ENCODE peak calls at places on chromosomes 6 and 20, in six cellular contexts. One of them, this sample, is unnamed.

GRCh38 chr6:117677553-117678131 is 2.4 kb downstream of the NUS1 start:
- DNase-seq in IMR-90: peak
- DNase-seq in NCI-H1105: no peak
- DNase-seq in fibroblast of lung: peak
- DNase-seq in activated T-cell treated with anti-CD3 and anti-CD28 coated beads for 1 hour: no peak
- DNase-seq in astrocyte of the hippocampus: no peak
- DNase-seq in this sample: no peak

GRCh38 chr6:44001318-44001868 is 125.9 kb downstream of the MRPL14 start:
- DNase-seq in fibroblast of lung: no peak
- DNase-seq in IMR-90: no peak
- DNase-seq in NCI-H1105: no peak
- DNase-seq in activated T-cell treated with anti-CD3 and anti-CD28 coated beads for 1 hour: no peak
- DNase-seq in astrocyte of the hippocampus: peak
- DNase-seq in this sample: no peak

GRCh38 chr6:163823577-163823976 is 409.1 kb downstream of the QKI start:
- DNase-seq in activated T-cell treated with anti-CD3 and anti-CD28 coated beads for 1 hour: no peak
- DNase-seq in IMR-90: no peak
- DNase-seq in NCI-H1105: no peak
- DNase-seq in fibroblast of lung: no peak
- DNase-seq in astrocyte of the hippocampus: no peak
- DNase-seq in this sample: no peak

GRCh38 chr6:151422981-151423380 is 28.9 kb downstream of the RMND1 start:
- DNase-seq in astrocyte of the hippocampus: peak
- DNase-seq in NCI-H1105: no peak
- DNase-seq in IMR-90: peak
- DNase-seq in activated T-cell treated with anti-CD3 and anti-CD28 coated beads for 1 hour: no peak
- DNase-seq in fibroblast of lung: no peak
- DNase-seq in this sample: peak

GRCh38 chr6:128271011-128271410 is 249.4 kb downstream of the PTPRK start:
- DNase-seq in fibroblast of lung: no peak
- DNase-seq in NCI-H1105: no peak
- DNase-seq in astrocyte of the hippocampus: peak
- DNase-seq in activated T-cell treated with anti-CD3 and anti-CD28 coated beads for 1 hour: no peak
- DNase-seq in IMR-90: no peak
- DNase-seq in this sample: no peak

GRCh38 chr20:10910535-10911239 is 236.9 kb upstream of the JAG1 start:
- DNase-seq in activated T-cell treated with anti-CD3 and anti-CD28 coated beads for 1 hour: no peak
- DNase-seq in astrocyte of the hippocampus: peak
- DNase-seq in IMR-90: no peak
- DNase-seq in fibroblast of lung: peak
- DNase-seq in NCI-H1105: no peak
- DNase-seq in this sample: no peak

GRCh38 chr6:108117427-108118358 is 43.2 kb upstream of the OSTM1 start:
- DNase-seq in astrocyte of the hippocampus: peak
- DNase-seq in activated T-cell treated with anti-CD3 and anti-CD28 coated beads for 1 hour: no peak
- DNase-seq in fibroblast of lung: peak
- DNase-seq in NCI-H1105: no peak
- DNase-seq in IMR-90: peak
- DNase-seq in this sample: no peak

GRCh38 chr6:132411296-132411695 is 10.0 kb upstream of the MOXD1 start:
- DNase-seq in IMR-90: no peak
- DNase-seq in NCI-H1105: no peak
- DNase-seq in fibroblast of lung: no peak
- DNase-seq in activated T-cell treated with anti-CD3 and anti-CD28 coated beads for 1 hour: no peak
- DNase-seq in astrocyte of the hippocampus: no peak
- DNase-seq in this sample: no peak

GRCh38 chr20:4682682-4683081 is 39.0 kb upstream of the PRND start:
- DNase-seq in astrocyte of the hippocampus: no peak
- DNase-seq in fibroblast of lung: no peak
- DNase-seq in activated T-cell treated with anti-CD3 and anti-CD28 coated beads for 1 hour: no peak
- DNase-seq in IMR-90: no peak
- DNase-seq in NCI-H1105: no peak
- DNase-seq in this sample: no peak

GRCh38 chr6:138986578-138986977 is 1.5 kb downstream of the REPS1 start:
- DNase-seq in fibroblast of lung: peak
- DNase-seq in astrocyte of the hippocampus: peak
- DNase-seq in NCI-H1105: no peak
- DNase-seq in activated T-cell treated with anti-CD3 and anti-CD28 coated beads for 1 hour: no peak
- DNase-seq in IMR-90: peak
- DNase-seq in this sample: no peak

GRCh38 chr20:17992224-17992637 is 23.4 kb downstream of the MGME1 start:
- DNase-seq in IMR-90: no peak
- DNase-seq in astrocyte of the hippocampus: no peak
- DNase-seq in activated T-cell treated with anti-CD3 and anti-CD28 coated beads for 1 hour: no peak
- DNase-seq in NCI-H1105: no peak
- DNase-seq in fibroblast of lung: no peak
- DNase-seq in this sample: no peak

GRCh38 chr6:72617721-72618120 is 4.1 kb upstream of the KCNQ5 start:
- DNase-seq in IMR-90: no peak
- DNase-seq in fibroblast of lung: no peak
- DNase-seq in NCI-H1105: no peak
- DNase-seq in astrocyte of the hippocampus: no peak
- DNase-seq in activated T-cell treated with anti-CD3 and anti-CD28 coated beads for 1 hour: no peak
- DNase-seq in this sample: no peak

GRCh38 chr6:147509900-147510299 is 1.4 kb downstream of the SAMD5 start:
- DNase-seq in astrocyte of the hippocampus: no peak
- DNase-seq in IMR-90: no peak
- DNase-seq in activated T-cell treated with anti-CD3 and anti-CD28 coated beads for 1 hour: no peak
- DNase-seq in fibroblast of lung: no peak
- DNase-seq in NCI-H1105: no peak
- DNase-seq in this sample: no peak

GRCh38 chr20:64063389-64064144 is 569 bp downstream of the TCEA2 start:
- DNase-seq in NCI-H1105: no peak
- DNase-seq in astrocyte of the hippocampus: peak
- DNase-seq in activated T-cell treated with anti-CD3 and anti-CD28 coated beads for 1 hour: no peak
- DNase-seq in fibroblast of lung: peak
- DNase-seq in IMR-90: no peak
- DNase-seq in this sample: no peak

GRCh38 chr6:139568956-139569538 is 194.6 kb upstream of the CITED2 start:
- DNase-seq in fibroblast of lung: peak
- DNase-seq in astrocyte of the hippocampus: peak
- DNase-seq in IMR-90: peak
- DNase-seq in activated T-cell treated with anti-CD3 and anti-CD28 coated beads for 1 hour: no peak
- DNase-seq in NCI-H1105: no peak
- DNase-seq in this sample: no peak

GRCh38 chr6:113697642-113698410 is 159.3 kb upstream of the MARCKS start:
- DNase-seq in astrocyte of the hippocampus: peak
- DNase-seq in NCI-H1105: no peak
- DNase-seq in activated T-cell treated with anti-CD3 and anti-CD28 coated beads for 1 hour: no peak
- DNase-seq in IMR-90: peak
- DNase-seq in fibroblast of lung: peak
- DNase-seq in this sample: no peak

GRCh38 chr6:30881987-30882763 is 2.1 kb upstream of the DDR1 start:
- DNase-seq in fibroblast of lung: peak
- DNase-seq in activated T-cell treated with anti-CD3 and anti-CD28 coated beads for 1 hour: no peak
- DNase-seq in NCI-H1105: no peak
- DNase-seq in IMR-90: peak
- DNase-seq in astrocyte of the hippocampus: peak
- DNase-seq in this sample: no peak

GRCh38 chr20:23227976-23228375 is 122.6 kb upstream of the NXT1 start:
- DNase-seq in NCI-H1105: no peak
- DNase-seq in IMR-90: no peak
- DNase-seq in astrocyte of the hippocampus: no peak
- DNase-seq in fibroblast of lung: peak
- DNase-seq in activated T-cell treated with anti-CD3 and anti-CD28 coated beads for 1 hour: no peak
- DNase-seq in this sample: no peak

GRCh38 chr6:24980507-24981384 is 45.0 kb upstream of the RIPOR2 start:
- DNase-seq in astrocyte of the hippocampus: peak
- DNase-seq in activated T-cell treated with anti-CD3 and anti-CD28 coated beads for 1 hour: no peak
- DNase-seq in fibroblast of lung: peak
- DNase-seq in IMR-90: no peak
- DNase-seq in NCI-H1105: peak
- DNase-seq in this sample: no peak

GRCh38 chr20:36135821-36136220 is 18.7 kb upstream of the EPB41L1 start:
- DNase-seq in activated T-cell treated with anti-CD3 and anti-CD28 coated beads for 1 hour: no peak
- DNase-seq in astrocyte of the hippocampus: no peak
- DNase-seq in fibroblast of lung: no peak
- DNase-seq in NCI-H1105: no peak
- DNase-seq in IMR-90: no peak
- DNase-seq in this sample: no peak

GRCh38 chr6:148146717-148147116 is 195.9 kb upstream of the SASH1 start:
- DNase-seq in activated T-cell treated with anti-CD3 and anti-CD28 coated beads for 1 hour: no peak
- DNase-seq in fibroblast of lung: peak
- DNase-seq in NCI-H1105: no peak
- DNase-seq in IMR-90: peak
- DNase-seq in astrocyte of the hippocampus: peak
- DNase-seq in this sample: no peak

GRCh38 chr6:109236140-109237081 is 141.1 kb downstream of the CEP57L1 start:
- DNase-seq in astrocyte of the hippocampus: peak
- DNase-seq in NCI-H1105: peak
- DNase-seq in activated T-cell treated with anti-CD3 and anti-CD28 coated beads for 1 hour: no peak
- DNase-seq in IMR-90: no peak
- DNase-seq in fibroblast of lung: no peak
- DNase-seq in this sample: peak

GRCh38 chr6:169293196-169293595 is 39.5 kb upstream of the THBS2 start:
- DNase-seq in NCI-H1105: no peak
- DNase-seq in activated T-cell treated with anti-CD3 and anti-CD28 coated beads for 1 hour: no peak
- DNase-seq in IMR-90: no peak
- DNase-seq in astrocyte of the hippocampus: no peak
- DNase-seq in fibroblast of lung: no peak
- DNase-seq in this sample: no peak

GRCh38 chr6:43972179-43972914 is 154.9 kb downstream of the MRPL14 start:
- DNase-seq in NCI-H1105: no peak
- DNase-seq in fibroblast of lung: peak
- DNase-seq in activated T-cell treated with anti-CD3 and anti-CD28 coated beads for 1 hour: no peak
- DNase-seq in astrocyte of the hippocampus: no peak
- DNase-seq in IMR-90: no peak
- DNase-seq in this sample: peak

GRCh38 chr6:37556884-37557644 is 57.4 kb upstream of the CCDC167 start:
- DNase-seq in activated T-cell treated with anti-CD3 and anti-CD28 coated beads for 1 hour: no peak
- DNase-seq in NCI-H1105: no peak
- DNase-seq in IMR-90: no peak
- DNase-seq in astrocyte of the hippocampus: no peak
- DNase-seq in fibroblast of lung: no peak
- DNase-seq in this sample: no peak

GRCh38 chr6:118372413-118372812 is 175.7 kb upstream of the PLN start:
- DNase-seq in fibroblast of lung: peak
- DNase-seq in NCI-H1105: no peak
- DNase-seq in activated T-cell treated with anti-CD3 and anti-CD28 coated beads for 1 hour: no peak
- DNase-seq in astrocyte of the hippocampus: peak
- DNase-seq in IMR-90: peak
- DNase-seq in this sample: no peak

GRCh38 chr6:27592481-27593199 is 119.7 kb upstream of the ZNF184 start:
- DNase-seq in IMR-90: peak
- DNase-seq in astrocyte of the hippocampus: peak
- DNase-seq in NCI-H1105: peak
- DNase-seq in fibroblast of lung: peak
- DNase-seq in activated T-cell treated with anti-CD3 and anti-CD28 coated beads for 1 hour: no peak
- DNase-seq in this sample: peak

GRCh38 chr6:47376930-47377329 is 67.2 kb upstream of the TNFRSF21 start:
- DNase-seq in NCI-H1105: no peak
- DNase-seq in fibroblast of lung: no peak
- DNase-seq in IMR-90: no peak
- DNase-seq in activated T-cell treated with anti-CD3 and anti-CD28 coated beads for 1 hour: no peak
- DNase-seq in astrocyte of the hippocampus: no peak
- DNase-seq in this sample: no peak

GRCh38 chr20:23217023-23217422 is 130.9 kb upstream of the CD93 start:
- DNase-seq in IMR-90: no peak
- DNase-seq in astrocyte of the hippocampus: no peak
- DNase-seq in fibroblast of lung: no peak
- DNase-seq in activated T-cell treated with anti-CD3 and anti-CD28 coated beads for 1 hour: no peak
- DNase-seq in NCI-H1105: no peak
- DNase-seq in this sample: no peak

GRCh38 chr20:2873747-2874041 is 413 bp downstream of the PTPRA start:
- DNase-seq in astrocyte of the hippocampus: no peak
- DNase-seq in IMR-90: peak
- DNase-seq in activated T-cell treated with anti-CD3 and anti-CD28 coated beads for 1 hour: peak
- DNase-seq in NCI-H1105: no peak
- DNase-seq in fibroblast of lung: peak
- DNase-seq in this sample: no peak

GRCh38 chr6:74357329-74357728 is 661.3 kb downstream of the CD109 start:
- DNase-seq in IMR-90: peak
- DNase-seq in activated T-cell treated with anti-CD3 and anti-CD28 coated beads for 1 hour: no peak
- DNase-seq in astrocyte of the hippocampus: peak
- DNase-seq in NCI-H1105: no peak
- DNase-seq in fibroblast of lung: peak
- DNase-seq in this sample: no peak

GRCh38 chr6:11428895-11429294 is 108.7 kb upstream of the TMEM170B start:
- DNase-seq in NCI-H1105: no peak
- DNase-seq in IMR-90: peak
- DNase-seq in fibroblast of lung: peak
- DNase-seq in activated T-cell treated with anti-CD3 and anti-CD28 coated beads for 1 hour: no peak
- DNase-seq in astrocyte of the hippocampus: peak
- DNase-seq in this sample: no peak

GRCh38 chr6:156378853-156379252 is 398.3 kb upstream of the ARID1B start:
- DNase-seq in NCI-H1105: no peak
- DNase-seq in astrocyte of the hippocampus: no peak
- DNase-seq in activated T-cell treated with anti-CD3 and anti-CD28 coated beads for 1 hour: no peak
- DNase-seq in fibroblast of lung: no peak
- DNase-seq in IMR-90: no peak
- DNase-seq in this sample: no peak

This sample was measured in pons.